ENCODE peak calls at places on chromosome 1, in six cellular contexts. Z is tibial artery; L is effector memory CD4-positive, alpha-beta T cell; M is heart left ventricle; U is OCI-LY7; B is cardiac fibroblast. H is an unnamed sample.
A peak's percentile ranks its signal among the peaks of the same experiment; 100 is the strongest.

GRCh38 chr1:115893545-115893944 is 52.6 kb upstream of the NHLH2 start:
- DNase-seq in Z (no peak), L (no peak), M (no peak), U (no peak), B (no peak), H (no peak)

GRCh38 chr1:203453616-203454015 is 22.0 kb upstream of the PRELP start:
- DNase-seq in Z (peak; percentile 23), L (no peak), M (no peak), U (no peak), B (no peak), H (no peak)

GRCh38 chr1:182599339-182599738 is 4.8 kb downstream of the RGS16 start:
- DNase-seq in Z (no peak), L (no peak), M (no peak), U (peak; percentile 45), B (no peak), H (no peak)

GRCh38 chr1:10658396-10659066 is 137.9 kb downstream of the CASZ1 start:
- DNase-seq in Z (no peak), L (no peak), M (no peak), U (no peak), B (no peak), H (no peak)

GRCh38 chr1:219432966-219433365 is 179.9 kb downstream of the ZC3H11B start:
- DNase-seq in Z (no peak), L (no peak), M (peak; percentile 17), U (no peak), B (peak; percentile 37), H (no peak)

GRCh38 chr1:234721476-234722266 is 111.7 kb upstream of the IRF2BP2 start:
- DNase-seq in Z (peak; percentile 83), L (no peak), M (peak; percentile 82), U (no peak), B (peak; percentile 98), H (peak; percentile 97)

GRCh38 chr1:226510453-226510852 is 38.1 kb upstream of the STUM start:
- DNase-seq in Z (no peak), L (no peak), M (no peak), U (no peak), B (peak; percentile 20), H (peak; percentile 38)

GRCh38 chr1:26130695-26131094 is 19.1 kb downstream of the PDIK1L start:
- DNase-seq in Z (no peak), L (no peak), M (no peak), U (no peak), B (no peak), H (no peak)

GRCh38 chr1:218451415-218451814 is 106.3 kb downstream of the TGFB2 start:
- DNase-seq in Z (no peak), L (no peak), M (no peak), U (no peak), B (peak; percentile 17), H (no peak)

GRCh38 chr1:57450981-57451380 is 27.1 kb upstream of the DAB1 start:
- DNase-seq in Z (no peak), L (no peak), M (no peak), U (no peak), B (no peak), H (no peak)

GRCh38 chr1:32724678-32725594 is 22.4 kb upstream of the SYNC start:
- DNase-seq in Z (peak; percentile 77), L (no peak), M (peak; percentile 43), U (no peak), B (peak; percentile 93), H (peak; percentile 95)

GRCh38 chr1:169601096-169601881 is 15.0 kb upstream of the F5 start:
- DNase-seq in Z (no peak), L (no peak), M (no peak), U (peak; percentile 43), B (peak; percentile 57), H (peak; percentile 34)

GRCh38 chr1:9181176-9181906 is 52.4 kb upstream of the GPR157 start:
- DNase-seq in Z (peak; percentile 76), L (peak; percentile 36), M (peak; percentile 76), U (peak; percentile 63), B (peak; percentile 77), H (peak; percentile 70)

GRCh38 chr1:225498539-225499135 is 70.8 kb upstream of the LBR start:
- DNase-seq in Z (no peak), L (no peak), M (no peak), U (no peak), B (peak; percentile 71), H (peak; percentile 76)

GRCh38 chr1:161511018-161511755 is 5.9 kb downstream of the FCGR2A start:
- DNase-seq in Z (no peak), L (no peak), M (no peak), U (no peak), B (peak; percentile 28), H (no peak)

GRCh38 chr1:241356187-241356518 is 852 bp downstream of the RGS7 start:
- DNase-seq in Z (no peak), L (no peak), M (no peak), U (no peak), B (no peak), H (no peak)

GRCh38 chr1:242523282-242523967 is 1.1 kb downstream of the PLD5 start:
- DNase-seq in Z (no peak), L (no peak), M (no peak), U (no peak), B (no peak), H (no peak)

DNA sequence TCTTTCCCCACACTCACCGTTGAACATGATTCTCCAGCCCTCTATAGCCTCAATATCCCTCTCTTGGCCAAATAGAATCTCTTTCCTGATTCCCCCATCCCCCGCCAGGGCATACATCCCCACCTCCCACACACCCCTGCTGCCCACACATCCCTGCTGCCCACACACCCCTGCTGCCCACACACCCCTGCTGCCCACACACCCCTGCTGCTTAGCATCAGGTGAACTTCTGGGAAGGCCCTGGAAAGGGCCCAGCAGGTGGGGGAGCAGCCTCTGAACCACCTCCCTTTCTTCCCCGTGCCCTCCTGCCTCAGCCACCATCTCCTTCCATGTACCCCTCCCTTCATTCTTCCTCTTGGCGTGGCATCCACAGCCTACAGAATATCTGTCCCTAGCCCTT is 15.9 kb upstream of the IFNLR1 start:
- DNase-seq in Z (no peak), L (no peak), M (no peak), U (no peak), B (no peak), H (no peak)
- H3K4me3 ChIP-seq in Z (no peak overlapping the region), L (no peak overlapping the region), M (no peak overlapping the region), U (peak overlapping the region; percentile 72), B (no peak overlapping the region), H (no peak overlapping the region)

DNA sequence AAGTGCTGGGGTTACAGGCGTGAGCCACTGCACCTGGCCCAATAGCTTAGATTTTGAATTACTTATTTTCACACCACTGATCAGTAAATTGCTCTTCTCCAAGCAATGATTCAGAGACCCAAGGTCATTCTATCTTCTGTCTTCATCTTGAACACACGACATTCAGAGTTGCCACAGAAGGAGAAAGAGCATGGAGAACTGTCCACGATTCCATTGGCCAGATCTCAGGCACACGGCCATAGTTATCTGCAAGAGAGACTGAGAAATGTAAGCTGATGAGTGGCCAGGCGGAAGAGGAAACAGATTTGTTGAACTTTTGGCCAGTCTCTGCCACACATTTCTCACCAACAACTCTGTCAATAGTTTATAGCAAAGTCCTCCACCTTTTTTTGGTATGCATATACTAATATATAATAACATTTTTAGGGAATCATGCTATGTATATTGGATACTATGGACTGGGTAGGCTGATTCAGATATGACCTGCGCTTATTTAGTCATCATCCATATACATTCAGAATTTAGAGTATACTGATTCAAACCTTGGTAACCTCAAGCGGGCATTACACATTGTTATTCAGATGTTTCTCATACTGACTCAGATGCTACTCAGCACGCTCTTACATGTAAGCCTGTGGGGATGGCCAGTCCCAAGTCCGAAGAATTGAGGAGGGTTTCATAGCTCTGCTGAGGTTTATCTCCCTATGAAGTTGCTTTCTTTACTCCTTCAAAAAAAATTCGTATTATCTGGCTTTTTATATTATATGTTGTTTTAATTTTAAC is 25.5 kb upstream of the CAP1 start:
- DNase-seq in Z (no peak), L (no peak), M (no peak), U (no peak), B (peak; percentile 53), H (peak; percentile 93)
- H3K4me3 ChIP-seq in Z (no peak overlapping the region), L (no peak overlapping the region), M (no peak overlapping the region), U (no peak overlapping the region), B (no peak overlapping the region), H (no peak overlapping the region)

GRCh38 chr1:67642694-67643093 is 42.3 kb upstream of the GADD45A start:
- DNase-seq in Z (no peak), L (no peak), M (peak; percentile 18), U (no peak), B (peak; percentile 54), H (peak; percentile 47)
- H3K4me3 ChIP-seq in Z (no peak overlapping the region), L (no peak overlapping the region), M (no peak overlapping the region), U (no peak overlapping the region), B (no peak overlapping the region), H (no peak overlapping the region)

GRCh38 chr1:15886613-15887167 is 39.2 kb downstream of the SPEN start:
- DNase-seq in Z (no peak), L (no peak), M (no peak), U (no peak), B (no peak), H (no peak)
- H3K4me3 ChIP-seq in Z (peak overlapping the region; percentile 30), L (no peak overlapping the region), M (peak overlapping the region; percentile 49), U (no peak overlapping the region), B (peak overlapping the region; percentile 6), H (peak overlapping the region; percentile 51)

GRCh38 chr1:75134939-75135828 is 996 bp downstream of the LHX8 start:
- DNase-seq in Z (no peak), L (no peak), M (no peak), U (no peak), B (peak; percentile 5), H (no peak)
- H3K4me3 ChIP-seq in Z (peak overlapping the region; percentile 7), L (no peak overlapping the region), M (peak overlapping the region; percentile 14), U (no peak overlapping the region), B (peak overlapping the region; percentile 27), H (no peak overlapping the region)

GRCh38 chr1:163195728-163196448 is 6.8 kb downstream of the RGS5 start:
- DNase-seq in Z (no peak), L (no peak), M (no peak), U (no peak), B (peak; percentile 70), H (no peak)
- H3K4me3 ChIP-seq in Z (peak overlapping the region; percentile 54), L (no peak overlapping the region), M (peak overlapping the region; percentile 41), U (no peak overlapping the region), B (no peak overlapping the region), H (no peak overlapping the region)

DNA sequence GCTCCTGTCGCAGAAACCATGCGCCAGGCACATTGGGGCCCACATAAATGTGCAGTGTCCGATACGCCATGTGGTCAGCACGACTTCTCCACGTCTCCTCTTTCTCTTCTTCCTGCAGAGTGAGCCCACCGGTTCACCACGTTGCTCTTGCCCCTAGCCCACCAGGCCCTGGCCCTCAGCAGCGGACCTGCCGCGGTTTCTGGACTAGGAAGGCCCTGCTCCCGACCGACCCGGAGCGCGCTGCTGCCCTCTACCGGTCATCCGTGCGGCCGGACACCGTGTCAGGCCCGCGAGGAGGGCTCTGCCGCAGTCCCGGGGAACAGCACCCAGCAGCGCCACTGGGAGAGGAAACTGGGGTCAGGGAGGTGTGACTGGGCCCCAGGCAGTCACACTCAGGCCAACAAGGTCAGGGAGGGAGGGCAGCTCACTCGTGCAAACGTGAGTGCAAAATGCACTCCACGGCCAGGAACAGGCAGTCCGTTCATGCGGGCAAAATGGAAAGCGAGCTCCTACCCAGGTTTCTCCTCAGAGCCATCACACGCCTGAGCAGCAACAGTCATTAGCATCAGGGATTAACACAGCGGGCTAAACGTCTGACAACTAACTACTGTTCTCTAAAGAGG is 13.7 kb downstream of the TLR5 start:
- DNase-seq in Z (peak; percentile 79), L (peak; percentile 17), M (peak; percentile 70), U (no peak), B (peak; percentile 65), H (peak; percentile 35)
- H3K4me3 ChIP-seq in Z (peak overlapping the region; percentile 18), L (no peak overlapping the region), M (peak overlapping the region; percentile 23), U (no peak overlapping the region), B (peak overlapping the region; percentile 27), H (no peak overlapping the region)

H was measured in fibroblast of mammary gland.